ENCODE peak calls at places on chromosomes 7 and 10, in ten cellular contexts. I is GM03348; S is WTC11; D is nephron progenitor cell; A is prostate gland; B is colonic mucosa; M is Ammon's horn; W is stimulated activated CD8-positive, alpha-beta memory T cell treated with anti-CD3 and anti-CD28 coated beads, Interleukin-4, amount 100 ng/mL, for 4 hours; Q is cardiac fibroblast; H is D721Med. Y is an unnamed sample.

GRCh38 chr7:115047968-115048720 is 126.2 kb downstream of the MDFIC start:
- DNase-seq in I (no peak), S (no peak), D (no peak), A (no peak), B (no peak), M (no peak), W (no peak), Q (peak), H (no peak), Y (no peak)

GRCh38 chr7:83936056-83936703 is 258.4 kb downstream of the SEMA3A start:
- DNase-seq in I (peak), S (peak), D (peak), A (peak), B (peak), M (peak), W (no peak), Q (peak), H (no peak), Y (no peak)

GRCh38 chr7:20190588-20190987 is 26.6 kb downstream of the MACC1 start:
- DNase-seq in I (no peak), S (no peak), D (no peak), A (no peak), B (no peak), M (no peak), W (no peak), Q (peak), H (no peak), Y (no peak)

GRCh38 chr10:93766918-93767317 is 9.2 kb downstream of the LGI1 start:
- DNase-seq in I (no peak), S (no peak), D (no peak), A (no peak), B (no peak), M (peak), W (no peak), Q (no peak), H (no peak), Y (no peak)

GRCh38 chr7:17056491-17057142 is 174.8 kb upstream of the AGR3 start:
- DNase-seq in I (peak), S (no peak), D (no peak), A (no peak), B (no peak), M (no peak), W (no peak), Q (peak), H (no peak), Y (no peak)

GRCh38 chr7:144827581-144828139 is 8.2 kb downstream of the TPK1 start:
- DNase-seq in I (no peak), S (no peak), D (peak), A (no peak), B (no peak), M (no peak), W (no peak), Q (peak), H (no peak), Y (no peak)

GRCh38 chr7:153224890-153225289 is 465.3 kb downstream of the ACTR3B start:
- DNase-seq in I (no peak), S (no peak), D (no peak), A (no peak), B (no peak), M (no peak), W (no peak), Q (no peak), H (no peak), Y (no peak)

GRCh38 chr7:100745184-100745583 is 11.8 kb downstream of the ZAN start:
- DNase-seq in I (peak), S (peak), D (no peak), A (no peak), B (no peak), M (peak), W (no peak), Q (peak), H (no peak), Y (no peak)

GRCh38 chr7:29255839-29256782 is 61.5 kb downstream of the CHN2 start:
- DNase-seq in I (no peak), S (no peak), D (no peak), A (no peak), B (no peak), M (no peak), W (no peak), Q (peak), H (no peak), Y (no peak)

GRCh38 chr7:54859066-54859465 is 100.1 kb upstream of the SEC61G start:
- DNase-seq in I (no peak), S (no peak), D (no peak), A (no peak), B (no peak), M (no peak), W (no peak), Q (peak), H (no peak), Y (no peak)

GRCh38 chr7:22361320-22361719 is 4.4 kb upstream of the RAPGEF5 start:
- DNase-seq in I (no peak), S (no peak), D (no peak), A (no peak), B (no peak), M (no peak), W (no peak), Q (no peak), H (no peak), Y (no peak)

GRCh38 chr7:107186242-107186641 is 17.4 kb downstream of the HBP1 start:
- DNase-seq in I (no peak), S (no peak), D (no peak), A (no peak), B (no peak), M (no peak), W (no peak), Q (no peak), H (no peak), Y (no peak)

GRCh38 chr10:22611425-22612111 is 102.8 kb downstream of the PIP4K2A start:
- DNase-seq in I (no peak), S (no peak), D (no peak), A (no peak), B (no peak), M (no peak), W (peak), Q (no peak), H (no peak), Y (no peak)

GRCh38 chr10:12949248-12949647 is 52.3 kb downstream of the CCDC3 start:
- DNase-seq in I (no peak), S (peak), D (no peak), A (no peak), B (no peak), M (no peak), W (no peak), Q (no peak), H (no peak), Y (no peak)

GRCh38 chr7:157990226-157990877 is 597.3 kb downstream of the PTPRN2 start:
- DNase-seq in I (no peak), S (no peak), D (no peak), A (no peak), B (no peak), M (no peak), W (no peak), Q (no peak), H (no peak), Y (no peak)

GRCh38 chr10:93815304-93816091 is 57.8 kb downstream of the LGI1 start:
- DNase-seq in I (no peak), S (peak), D (peak), A (no peak), B (no peak), M (peak), W (no peak), Q (no peak), H (no peak), Y (no peak)

GRCh38 chr10:109996225-109996624 is 11.6 kb upstream of the ADD3 start:
- DNase-seq in I (no peak), S (no peak), D (no peak), A (no peak), B (no peak), M (no peak), W (no peak), Q (no peak), H (no peak), Y (no peak)

GRCh38 chr10:103853428-103854264 is 1.7 kb downstream of the SH3PXD2A start:
- DNase-seq in I (no peak), S (no peak), D (no peak), A (no peak), B (peak), M (no peak), W (no peak), Q (no peak), H (no peak), Y (no peak)

GRCh38 chr7:68684246-68684850 is 913.9 kb upstream of the AUTS2 start:
- DNase-seq in I (no peak), S (no peak), D (no peak), A (no peak), B (no peak), M (peak), W (no peak), Q (peak), H (no peak), Y (no peak)

GRCh38 chr10:1162481-1163203 is 106.5 kb downstream of the WDR37 start:
- DNase-seq in I (no peak), S (no peak), D (no peak), A (no peak), B (no peak), M (no peak), W (no peak), Q (no peak), H (no peak), Y (no peak)

GRCh38 chr7:30717181-30717580 is 34.8 kb upstream of the INMT start:
- DNase-seq in I (no peak), S (peak), D (no peak), A (no peak), B (no peak), M (no peak), W (no peak), Q (no peak), H (no peak), Y (no peak)

GRCh38 chr7:158648787-158649186 is 55.8 kb downstream of the NCAPG2 start:
- DNase-seq in I (peak), S (no peak), D (no peak), A (no peak), B (no peak), M (no peak), W (no peak), Q (peak), H (no peak), Y (no peak)

GRCh38 chr10:3803295-3803883 is 18.4 kb upstream of the KLF6 start:
- DNase-seq in I (no peak), S (no peak), D (no peak), A (no peak), B (no peak), M (no peak), W (no peak), Q (no peak), H (no peak), Y (no peak)

GRCh38 chr10:4195214-4195613 is 410.2 kb upstream of the KLF6 start:
- DNase-seq in I (peak), S (no peak), D (no peak), A (no peak), B (no peak), M (no peak), W (no peak), Q (no peak), H (no peak), Y (no peak)

GRCh38 chr10:34884272-34884952 is 69.3 kb upstream of the PARD3 start:
- DNase-seq in I (no peak), S (no peak), D (no peak), A (peak), B (no peak), M (no peak), W (no peak), Q (no peak), H (no peak), Y (no peak)

GRCh38 chr7:93884541-93884940 is 6.0 kb downstream of the TFPI2 start:
- DNase-seq in I (no peak), S (no peak), D (no peak), A (no peak), B (no peak), M (no peak), W (no peak), Q (peak), H (no peak), Y (no peak)

GRCh38 chr10:35783305-35783838 is 141.3 kb upstream of the FZD8 start:
- DNase-seq in I (peak), S (no peak), D (no peak), A (no peak), B (no peak), M (peak), W (no peak), Q (no peak), H (no peak), Y (no peak)

GRCh38 chr7:132656846-132657776 is 80.8 kb upstream of the PLXNA4 start:
- DNase-seq in I (peak), S (peak), D (no peak), A (no peak), B (no peak), M (no peak), W (no peak), Q (peak), H (no peak), Y (no peak)

GRCh38 chr10:19772958-19773357 is 43.3 kb upstream of the PLXDC2 start:
- DNase-seq in I (no peak), S (no peak), D (no peak), A (no peak), B (no peak), M (no peak), W (no peak), Q (no peak), H (no peak), Y (no peak)

GRCh38 chr7:140726304-140726703 is 29.8 kb downstream of the NDUFB2 start:
- DNase-seq in I (peak), S (no peak), D (no peak), A (no peak), B (no peak), M (peak), W (no peak), Q (peak), H (no peak), Y (no peak)

GRCh38 chr7:46162582-46162981 is 241.5 kb upstream of the IGFBP3 start:
- DNase-seq in I (no peak), S (no peak), D (no peak), A (no peak), B (no peak), M (no peak), W (no peak), Q (no peak), H (no peak), Y (no peak)

GRCh38 chr7:39306028-39306570 is 260.1 kb upstream of the YAE1 start:
- DNase-seq in I (no peak), S (no peak), D (no peak), A (no peak), B (no peak), M (no peak), W (no peak), Q (no peak), H (no peak), Y (no peak)

GRCh38 chr7:55775051-55775420 is 87.5 kb downstream of the SEPTIN14 start:
- DNase-seq in I (no peak), S (no peak), D (no peak), A (no peak), B (no peak), M (no peak), W (no peak), Q (no peak), H (no peak), Y (no peak)

GRCh38 chr7:128427289-128427891 is 17.6 kb upstream of the IMPDH1 start:
- DNase-seq in I (peak), S (no peak), D (peak), A (peak), B (peak), M (peak), W (no peak), Q (peak), H (no peak), Y (no peak)